ENCODE peak calls at places on chromosome 1, in five cellular contexts. Z is GM23248, G is SJSA1, A is suprapubic skin, M is breast epithelium. N is an unnamed sample.

GRCh38 chr1:10132852-10133251 is 77.5 kb upstream of the KIF1B start:
- DNase-seq in Z (no peak), G (no peak), A (no peak), M (no peak), N (no peak)

GRCh38 chr1:203167026-203167912 is 8.4 kb downstream of the MYBPH start:
- DNase-seq in Z (peak; percentile 30), G (no peak), A (no peak), M (no peak), N (no peak)

GRCh38 chr1:221573727-221574126 is 168.2 kb downstream of the DUSP10 start:
- DNase-seq in Z (no peak), G (no peak), A (no peak), M (no peak), N (no peak)

GRCh38 chr1:56073614-56074356 is 505.6 kb downstream of the PLPP3 start:
- DNase-seq in Z (peak; percentile 63), G (peak; percentile 59), A (peak; percentile 87), M (no peak), N (no peak)

GRCh38 chr1:152654110-152654509 is 9.1 kb upstream of the LCE2D start:
- DNase-seq in Z (peak; percentile 74), G (peak; percentile 72), A (no peak), M (no peak), N (no peak)

GRCh38 chr1:212791261-212791675 is 309 bp downstream of the NSL1 start:
- DNase-seq in Z (peak; percentile 98), G (no peak), A (no peak), M (no peak), N (no peak)

GRCh38 chr1:152983743-152984142 is at the start of gene SPRR1A:
- DNase-seq in Z (no peak), G (no peak), A (no peak), M (no peak), N (no peak)

GRCh38 chr1:240287722-240288121 is 196.0 kb downstream of the FMN2 start:
- DNase-seq in Z (no peak), G (no peak), A (no peak), M (no peak), N (no peak)

GRCh38 chr1:7471836-7472235 is 299.3 kb upstream of the VAMP3 start:
- DNase-seq in Z (peak; percentile 89), G (no peak), A (no peak), M (no peak), N (no peak)

GRCh38 chr1:32981003-32981909 is 16.6 kb upstream of the RNF19B start:
- DNase-seq in Z (peak; percentile 91), G (peak; percentile 67), A (no peak), M (no peak), N (no peak)

GRCh38 chr1:12480748-12481362 is 137.2 kb downstream of the DHRS3 start:
- DNase-seq in Z (peak; percentile 94), G (peak; percentile 72), A (no peak), M (no peak), N (no peak)

GRCh38 chr1:118983558-118984021 is 4.6 kb downstream of the TBX15 start:
- DNase-seq in Z (peak; percentile 92), G (no peak), A (no peak), M (no peak), N (no peak)

GRCh38 chr1:215081566-215082531 is 688 bp upstream of the KCNK2 start:
- DNase-seq in Z (peak; percentile 58), G (no peak), A (no peak), M (no peak), N (no peak)

GRCh38 chr1:83901547-83902155 is 97.3 kb downstream of the TTLL7 start:
- DNase-seq in Z (peak; percentile 92), G (no peak), A (no peak), M (no peak), N (no peak)

GRCh38 chr1:113990966-113991365 is 11.7 kb downstream of the OLFML3 start:
- DNase-seq in Z (no peak), G (no peak), A (no peak), M (no peak), N (no peak)

GRCh38 chr1:90707363-90707710 is 9.8 kb downstream of the BARHL2 start:
- DNase-seq in Z (peak; percentile 66), G (no peak), A (no peak), M (peak; percentile 69), N (no peak)

GRCh38 chr1:27527857-27528700 is 38.1 kb upstream of the WASF2 start:
- DNase-seq in Z (peak; percentile 54), G (no peak), A (peak; percentile 85), M (no peak), N (peak; percentile 53)

GRCh38 chr1:228935855-228936727 is 200.8 kb downstream of the RHOU start:
- DNase-seq in Z (no peak), G (no peak), A (no peak), M (no peak), N (no peak)

GRCh38 chr1:214454619-214455396 is 96.6 kb downstream of the PTPN14 start:
- DNase-seq in Z (peak; percentile 65), G (no peak), A (no peak), M (no peak), N (no peak)

GRCh38 chr1:93979718-93980319 is 70.6 kb upstream of the GCLM start:
- DNase-seq in Z (peak; percentile 62), G (no peak), A (no peak), M (no peak), N (no peak)

GRCh38 chr1:60958001-60958400 is 124.4 kb upstream of the NFIA start:
- DNase-seq in Z (no peak), G (no peak), A (no peak), M (no peak), N (no peak)

GRCh38 chr1:64881281-64881680 is 85.1 kb downstream of the JAK1 start:
- DNase-seq in Z (peak; percentile 85), G (no peak), A (no peak), M (no peak), N (no peak)
- H3K27ac ChIP-seq in Z (peak overlapping the region; percentile 58), G (no peak overlapping the region), A (no peak overlapping the region), M (no peak overlapping the region), N (no peak overlapping the region)

GRCh38 chr1:234498448-234499118 is 19.6 kb upstream of the TARBP1 start:
- DNase-seq in Z (no peak), G (no peak), A (no peak), M (no peak), N (no peak)
- H3K27ac ChIP-seq in Z (peak overlapping the region; percentile 99), G (peak overlapping the region; percentile 91), A (peak overlapping the region; percentile 87), M (peak overlapping the region; percentile 89), N (peak overlapping the region; percentile 94)

GRCh38 chr1:187839873-187840272 is 1011.1 kb downstream of the PLA2G4A start:
- DNase-seq in Z (peak; percentile 26), G (no peak), A (no peak), M (no peak), N (no peak)
- H3K27ac ChIP-seq in Z (no peak overlapping the region), G (no peak overlapping the region), A (no peak overlapping the region), M (no peak overlapping the region), N (no peak overlapping the region)

GRCh38 chr1:163471766-163472165 is 150.0 kb downstream of the NUF2 start:
- DNase-seq in Z (no peak), G (no peak), A (no peak), M (no peak), N (no peak)

GRCh38 chr1:163467291-163467690 is 145.5 kb downstream of the NUF2 start:
- DNase-seq in Z (no peak), G (no peak), A (no peak), M (no peak), N (no peak)

DNA sequence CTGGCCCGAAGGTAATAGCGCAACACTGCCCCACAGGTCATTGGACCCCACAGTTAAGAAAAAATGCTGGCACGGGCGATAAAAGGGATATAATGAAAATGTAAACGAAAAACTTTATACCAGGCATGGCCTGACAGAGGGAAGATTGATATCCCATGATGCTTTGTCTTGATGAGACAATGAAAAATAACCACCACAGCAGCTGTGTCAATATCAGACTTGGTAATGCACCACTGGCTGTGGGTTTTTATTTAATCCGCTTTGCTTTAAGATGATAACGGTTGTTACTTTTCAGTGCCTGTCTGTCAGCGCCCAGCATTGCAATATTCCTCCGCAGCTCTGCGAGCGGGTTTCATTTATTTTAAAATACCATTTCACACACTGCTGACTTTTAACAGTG is 150.5 kb downstream of the NUF2 start:
- DNase-seq in Z (no peak), G (no peak), A (no peak), M (no peak), N (no peak)
- H3K27ac ChIP-seq in Z (no peak overlapping the region), G (no peak overlapping the region), A (no peak overlapping the region), M (no peak overlapping the region), N (no peak overlapping the region)

DNA sequence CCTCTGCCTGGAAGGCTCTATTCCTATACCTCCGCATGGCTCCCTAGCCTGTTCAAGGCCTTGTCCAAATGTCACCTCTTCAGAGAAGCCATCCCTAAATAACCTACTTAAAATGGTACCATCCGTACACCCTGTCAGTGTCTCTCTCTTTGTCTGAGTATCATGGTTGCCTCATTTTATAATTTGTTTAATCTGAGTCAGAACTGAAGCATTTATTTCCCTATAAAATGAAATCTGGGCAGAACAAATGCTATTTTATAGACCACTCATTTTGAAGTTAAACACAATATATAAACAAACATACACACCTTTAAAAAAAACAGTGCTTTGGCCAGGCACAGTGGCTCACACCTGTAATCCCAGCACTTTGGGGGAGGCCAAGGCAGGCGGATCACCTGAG is 30.2 kb downstream of the RERE start:
- DNase-seq in Z (no peak), G (no peak), A (no peak), M (no peak), N (no peak)
- H3K27ac ChIP-seq in Z (no peak overlapping the region), G (no peak overlapping the region), A (no peak overlapping the region), M (no peak overlapping the region), N (no peak overlapping the region)

GRCh38 chr1:98677288-98677687 is 15.8 kb downstream of the SNX7 start:
- DNase-seq in Z (peak; percentile 62), G (no peak), A (no peak), M (no peak), N (no peak)
- H3K27ac ChIP-seq in Z (peak overlapping the region; percentile 25), G (no peak overlapping the region), A (no peak overlapping the region), M (no peak overlapping the region), N (no peak overlapping the region)

DNA sequence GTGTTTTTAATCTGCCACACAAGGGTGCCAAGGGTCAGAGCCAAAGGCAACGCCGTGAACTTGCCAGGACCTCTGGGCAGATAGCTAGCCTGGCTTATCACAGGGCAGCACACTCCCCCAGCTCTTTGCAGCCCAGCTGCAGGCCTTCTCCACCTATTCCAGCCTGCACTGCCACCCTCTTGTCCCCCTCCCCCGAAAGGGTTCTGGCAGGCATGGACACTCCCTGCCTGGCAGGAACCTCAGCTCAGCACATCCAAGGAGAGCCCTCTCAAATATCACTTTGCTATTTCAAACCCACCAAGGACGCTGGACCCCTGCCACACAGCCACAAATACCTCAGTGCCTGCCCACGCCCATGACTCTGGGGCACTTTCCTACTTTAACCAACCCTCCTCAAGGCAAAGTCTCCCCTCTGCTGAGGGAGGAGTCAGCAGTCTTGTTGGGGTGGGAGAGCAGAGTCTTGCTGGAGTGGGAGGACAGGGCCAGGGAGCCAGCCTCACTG is 9.1 kb downstream of the SSBP3 start:
- DNase-seq in Z (no peak), G (no peak), A (no peak), M (no peak), N (no peak)
- H3K27ac ChIP-seq in Z (no peak overlapping the region), G (no peak overlapping the region), A (no peak overlapping the region), M (peak overlapping the region; percentile 2), N (peak overlapping the region; percentile 31)